ENCODE peak calls at places on chromosomes 16 and 17, in four cellular contexts. One of them, this sample, is unnamed.
A peak's percentile ranks its signal among the peaks of the same experiment; 100 is the strongest.

GRCh38 chr17:71032746-71033273 is 863.5 kb downstream of the KCNJ2 start:
- DNase-seq in pancreas: no peak
- DNase-seq in WTC11: peak; percentile 69
- DNase-seq in fibroblast of lung: no peak
- DNase-seq in this sample: no peak

GRCh38 chr16:83652898-83653297 is 154.9 kb upstream of the HSBP1 start:
- DNase-seq in WTC11: no peak
- DNase-seq in pancreas: no peak
- DNase-seq in fibroblast of lung: no peak
- DNase-seq in this sample: no peak

GRCh38 chr16:53945996-53946395 is 242.0 kb downstream of the FTO start:
- DNase-seq in pancreas: no peak
- DNase-seq in fibroblast of lung: peak; percentile 46
- DNase-seq in WTC11: no peak
- DNase-seq in this sample: peak; percentile 31

GRCh38 chr16:75860654-75861053 is 134.4 kb upstream of the CPHXL start:
- DNase-seq in pancreas: no peak
- DNase-seq in WTC11: no peak
- DNase-seq in fibroblast of lung: peak; percentile 3
- DNase-seq in this sample: no peak

GRCh38 chr17:44279586-44280344 is 11.8 kb upstream of the SLC4A1 start:
- DNase-seq in pancreas: peak; percentile 73
- DNase-seq in fibroblast of lung: peak; percentile 86
- DNase-seq in WTC11: peak; percentile 80
- DNase-seq in this sample: peak; percentile 46

GRCh38 chr16:82016268-82016667 is 5.0 kb upstream of the SDR42E1 start:
- DNase-seq in WTC11: no peak
- DNase-seq in fibroblast of lung: peak; percentile 60
- DNase-seq in pancreas: no peak
- DNase-seq in this sample: peak; percentile 46

GRCh38 chr17:4287710-4288109 is 23.9 kb upstream of the ANKFY1 start:
- DNase-seq in pancreas: no peak
- DNase-seq in fibroblast of lung: no peak
- DNase-seq in WTC11: no peak
- DNase-seq in this sample: no peak

GRCh38 chr16:76818611-76819181 is 372.3 kb upstream of the MON1B start:
- DNase-seq in pancreas: no peak
- DNase-seq in fibroblast of lung: no peak
- DNase-seq in WTC11: no peak
- DNase-seq in this sample: no peak

GRCh38 chr16:28218109-28218508 is 6.3 kb upstream of the XPO6 start:
- DNase-seq in WTC11: peak; percentile 30
- DNase-seq in pancreas: no peak
- DNase-seq in fibroblast of lung: peak; percentile 20
- DNase-seq in this sample: no peak

GRCh38 chr17:73533801-73534574 is 110.3 kb downstream of the SDK2 start:
- DNase-seq in fibroblast of lung: no peak
- DNase-seq in WTC11: no peak
- DNase-seq in pancreas: no peak
- DNase-seq in this sample: no peak

GRCh38 chr16:3997231-3997841 is 116.8 kb upstream of the CREBBP start:
- DNase-seq in pancreas: no peak
- DNase-seq in WTC11: no peak
- DNase-seq in fibroblast of lung: no peak
- DNase-seq in this sample: no peak

GRCh38 chr16:75053791-75054555 is 55.1 kb downstream of the ZNRF1 start:
- DNase-seq in fibroblast of lung: no peak
- DNase-seq in WTC11: no peak
- DNase-seq in pancreas: peak; percentile 50
- DNase-seq in this sample: no peak

GRCh38 chr17:47636273-47637030 is 13.3 kb upstream of the KPNB1 start:
- DNase-seq in WTC11: no peak
- DNase-seq in fibroblast of lung: no peak
- DNase-seq in pancreas: no peak
- DNase-seq in this sample: no peak

GRCh38 chr16:17396762-17397498 is 73.8 kb downstream of the XYLT1 start:
- DNase-seq in pancreas: peak; percentile 69
- DNase-seq in WTC11: no peak
- DNase-seq in fibroblast of lung: peak; percentile 51
- DNase-seq in this sample: peak; percentile 56

GRCh38 chr16:1659071-1659470 is 19.0 kb upstream of the JPT2 start:
- DNase-seq in WTC11: no peak
- DNase-seq in pancreas: no peak
- DNase-seq in fibroblast of lung: no peak
- DNase-seq in this sample: no peak
- TF ChIP-seq CTCF in WTC11: no peak
- TF ChIP-seq CTCF in pancreas: no peak
- TF ChIP-seq CTCF in fibroblast of lung: no peak
- TF ChIP-seq CTCF in this sample: no peak

DNA sequence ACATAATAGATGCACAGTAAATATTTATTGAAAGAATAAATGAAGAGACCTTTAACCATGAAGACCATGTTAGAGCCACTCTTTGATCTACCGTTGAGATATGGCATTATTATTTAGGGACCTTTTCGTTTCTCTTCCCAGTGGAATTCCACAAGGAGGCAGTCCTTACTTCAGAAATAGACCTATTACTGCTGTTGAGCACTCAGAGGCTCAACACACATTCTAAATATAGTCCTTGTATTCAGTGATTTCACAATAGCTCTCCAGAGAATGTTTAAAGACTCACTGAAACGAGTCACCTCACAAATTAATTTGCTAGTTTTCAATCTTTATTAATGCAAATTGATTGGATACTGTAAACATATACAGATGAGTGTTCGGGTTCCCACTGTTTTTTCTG is 603.8 kb downstream of the CDH8 start:
- DNase-seq in WTC11: no peak
- DNase-seq in fibroblast of lung: peak; percentile 0
- DNase-seq in pancreas: no peak
- DNase-seq in this sample: no peak
- TF ChIP-seq CTCF in WTC11: no peak
- TF ChIP-seq CTCF in fibroblast of lung: no peak
- TF ChIP-seq CTCF in pancreas: no peak
- TF ChIP-seq CTCF in this sample: no peak

DNA sequence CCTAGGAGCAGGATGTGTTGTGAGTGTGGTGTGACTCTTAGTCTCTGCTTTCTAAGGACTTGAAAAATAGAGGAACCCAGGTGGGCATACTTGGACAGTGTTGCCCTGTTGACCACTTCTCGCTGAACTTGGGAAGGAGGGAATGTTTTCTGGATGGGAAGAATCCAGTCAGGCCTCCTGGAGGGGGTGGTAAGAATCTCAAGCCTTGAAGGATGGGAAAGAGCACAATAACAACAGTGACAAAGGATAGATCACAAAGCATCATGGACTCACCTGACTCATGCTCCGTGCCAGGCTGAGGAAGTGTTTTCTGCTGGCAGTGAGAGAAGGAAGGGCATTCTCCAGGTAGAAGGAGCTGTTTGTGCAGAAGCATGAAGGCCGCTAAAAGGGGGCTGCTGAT is 8.4 kb downstream of the KAT8 start:
- DNase-seq in WTC11: no peak
- DNase-seq in pancreas: no peak
- DNase-seq in fibroblast of lung: no peak
- DNase-seq in this sample: no peak
- TF ChIP-seq CTCF in WTC11: no peak
- TF ChIP-seq CTCF in pancreas: no peak
- TF ChIP-seq CTCF in fibroblast of lung: no peak
- TF ChIP-seq CTCF in this sample: no peak

GRCh38 chr17:41885733-41886132 is 20.5 kb upstream of the KLHL11 start:
- DNase-seq in fibroblast of lung: no peak
- DNase-seq in WTC11: no peak
- DNase-seq in pancreas: no peak
- DNase-seq in this sample: no peak
- TF ChIP-seq CTCF in fibroblast of lung: no peak
- TF ChIP-seq CTCF in WTC11: no peak
- TF ChIP-seq CTCF in pancreas: no peak
- TF ChIP-seq CTCF in this sample: peak; percentile 3

GRCh38 chr16:72963921-72964320 is 84.0 kb downstream of the ZFHX3 start:
- DNase-seq in WTC11: no peak
- DNase-seq in pancreas: no peak
- DNase-seq in fibroblast of lung: peak; percentile 74
- DNase-seq in this sample: no peak
- TF ChIP-seq CTCF in WTC11: no peak
- TF ChIP-seq CTCF in pancreas: no peak
- TF ChIP-seq CTCF in fibroblast of lung: no peak
- TF ChIP-seq CTCF in this sample: no peak

GRCh38 chr16:69855587-69855986 is 93.5 kb downstream of the WWP2 start:
- DNase-seq in pancreas: no peak
- DNase-seq in WTC11: no peak
- DNase-seq in fibroblast of lung: no peak
- DNase-seq in this sample: no peak

GRCh38 chr16:69861276-69862030 is 89.7 kb upstream of the CLEC18A start:
- DNase-seq in fibroblast of lung: peak; percentile 86
- DNase-seq in pancreas: no peak
- DNase-seq in WTC11: no peak
- DNase-seq in this sample: no peak

GRCh38 chr16:69858196-69859104 is 92.7 kb upstream of the CLEC18A start:
- DNase-seq in WTC11: no peak
- DNase-seq in fibroblast of lung: no peak
- DNase-seq in pancreas: no peak
- DNase-seq in this sample: no peak

GRCh38 chr16:69860233-69861231 is 90.6 kb upstream of the CLEC18A start:
- DNase-seq in WTC11: no peak
- DNase-seq in fibroblast of lung: no peak
- DNase-seq in pancreas: no peak
- DNase-seq in this sample: no peak

GRCh38 chr16:69859105-69859969 is 91.8 kb upstream of the CLEC18A start:
- DNase-seq in WTC11: peak; percentile 77
- DNase-seq in fibroblast of lung: peak; percentile 32
- DNase-seq in pancreas: peak; percentile 43
- DNase-seq in this sample: no peak
- TF ChIP-seq CTCF in WTC11: no peak
- TF ChIP-seq CTCF in fibroblast of lung: no peak
- TF ChIP-seq CTCF in pancreas: no peak
- TF ChIP-seq CTCF in this sample: peak; percentile 10

DNA sequence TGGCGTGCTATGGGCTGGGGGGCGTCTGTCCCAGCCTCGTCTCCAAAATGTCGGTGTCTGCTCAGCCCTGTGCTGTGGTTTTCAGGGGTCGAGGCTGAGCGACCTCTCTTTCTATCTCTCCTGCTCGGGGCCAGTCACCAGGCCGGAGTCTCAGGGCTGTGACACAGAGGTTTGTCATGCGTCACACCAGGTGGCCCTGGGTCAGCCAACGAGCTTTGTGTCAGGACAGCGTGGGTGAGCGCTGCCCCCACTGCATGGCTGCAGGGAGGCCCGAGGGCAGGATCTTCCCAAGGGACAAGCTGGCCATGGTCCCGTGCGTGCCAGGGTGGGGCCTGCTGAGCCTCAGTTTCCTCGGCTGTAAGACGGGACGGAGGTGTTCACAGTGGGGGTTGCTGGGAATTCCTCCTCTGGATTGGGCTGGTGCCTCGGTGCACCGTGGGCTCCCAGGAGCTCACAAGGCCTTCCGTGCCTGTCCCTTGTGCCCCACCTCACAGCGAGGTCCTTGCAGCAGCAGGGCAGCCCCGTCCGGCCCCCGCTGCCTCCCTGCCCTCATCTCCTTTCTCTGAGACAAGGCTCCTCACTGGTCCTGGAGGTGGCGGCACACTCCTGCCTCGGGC is 50.5 kb downstream of the CBFA2T3 start:
- DNase-seq in pancreas: peak; percentile 42
- DNase-seq in WTC11: no peak
- DNase-seq in fibroblast of lung: no peak
- DNase-seq in this sample: no peak
- TF ChIP-seq CTCF in pancreas: no peak
- TF ChIP-seq CTCF in WTC11: no peak
- TF ChIP-seq CTCF in fibroblast of lung: no peak
- TF ChIP-seq CTCF in this sample: no peak

GRCh38 chr16:6684076-6684673 is 648.5 kb upstream of the RBFOX1 start:
- DNase-seq in fibroblast of lung: no peak
- DNase-seq in WTC11: no peak
- DNase-seq in pancreas: no peak
- DNase-seq in this sample: no peak
- TF ChIP-seq CTCF in fibroblast of lung: no peak
- TF ChIP-seq CTCF in WTC11: no peak
- TF ChIP-seq CTCF in pancreas: no peak
- TF ChIP-seq CTCF in this sample: no peak

DNA sequence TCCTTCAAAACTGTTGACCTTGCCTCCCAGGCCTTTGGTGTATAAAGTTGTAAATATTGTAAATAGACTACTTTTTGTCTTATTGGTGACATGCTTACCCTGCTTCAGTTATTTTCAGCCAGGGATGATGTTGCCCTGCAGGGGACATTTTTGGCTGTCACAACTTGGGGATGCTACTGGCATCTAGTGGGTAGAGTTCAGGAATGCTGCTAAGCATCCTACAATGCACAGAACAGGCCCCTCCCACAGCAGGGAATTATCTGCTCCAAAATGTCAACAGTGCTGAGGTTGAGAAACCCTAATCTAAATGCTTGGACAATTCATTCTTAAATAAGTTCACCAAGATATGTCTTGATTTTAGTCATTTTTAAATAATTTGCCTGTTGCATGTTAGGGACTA is 459.8 kb downstream of the PMP22 start:
- DNase-seq in WTC11: peak; percentile 32
- DNase-seq in fibroblast of lung: no peak
- DNase-seq in pancreas: no peak
- DNase-seq in this sample: no peak
- TF ChIP-seq CTCF in WTC11: no peak
- TF ChIP-seq CTCF in fibroblast of lung: no peak
- TF ChIP-seq CTCF in pancreas: no peak
- TF ChIP-seq CTCF in this sample: no peak

This sample was measured in AG09319.